ENCODE peak calls at places on chromosomes 7 and 10, in seven cellular contexts. V, Y, T, B, W, J and A are unnamed samples.

GRCh38 chr7:84705079-84705478 is 481.8 kb downstream of the SEMA3D start:
- DNase-seq in V (peak; percentile 34), Y (no peak), T (no peak), B (no peak), W (no peak), J (no peak), A (no peak)

GRCh38 chr7:44278451-44279161 is 46.8 kb downstream of the CAMK2B start:
- DNase-seq in V (no peak), Y (peak; percentile 58), T (no peak), B (peak; percentile 4), W (peak; percentile 5), J (peak; percentile 5), A (no peak)

GRCh38 chr7:50739744-50740455 is 42.8 kb downstream of the GRB10 start:
- DNase-seq in V (peak; percentile 15), Y (no peak), T (peak; percentile 76), B (no peak), W (no peak), J (no peak), A (no peak)

GRCh38 chr7:129889133-129889854 is 63.5 kb downstream of the UBE2H start:
- DNase-seq in V (no peak), Y (no peak), T (no peak), B (no peak), W (no peak), J (no peak), A (no peak)

GRCh38 chr7:70408891-70409290 is 723.1 kb upstream of the GALNT17 start:
- DNase-seq in V (no peak), Y (no peak), T (no peak), B (no peak), W (no peak), J (no peak), A (no peak)

GRCh38 chr10:89147256-89147655 is 59.9 kb downstream of the CH25H start:
- DNase-seq in V (peak; percentile 87), Y (no peak), T (no peak), B (no peak), W (no peak), J (no peak), A (no peak)

GRCh38 chr7:34080513-34080912 is 175.2 kb downstream of the BMPER start:
- DNase-seq in V (no peak), Y (no peak), T (no peak), B (no peak), W (no peak), J (no peak), A (no peak)

GRCh38 chr7:89771003-89771636 is 383.1 kb upstream of the STEAP1 start:
- DNase-seq in V (no peak), Y (no peak), T (no peak), B (no peak), W (no peak), J (no peak), A (no peak)

GRCh38 chr7:36440880-36441279 is 51.2 kb downstream of the ANLN start:
- DNase-seq in V (peak; percentile 39), Y (no peak), T (no peak), B (no peak), W (no peak), J (no peak), A (peak; percentile 26)

GRCh38 chr7:78435355-78435754 is 636.8 kb downstream of the PHTF2 start:
- DNase-seq in V (no peak), Y (no peak), T (no peak), B (no peak), W (peak; percentile 66), J (no peak), A (no peak)

GRCh38 chr7:101170617-101171441 is 5.5 kb upstream of the VGF start:
- DNase-seq in V (no peak), Y (no peak), T (no peak), B (no peak), W (no peak), J (no peak), A (no peak)

GRCh38 chr10:100509241-100509640 is 10.4 kb downstream of the SEC31B start:
- DNase-seq in V (no peak), Y (no peak), T (peak; percentile 90), B (no peak), W (no peak), J (no peak), A (no peak)

GRCh38 chr10:63241898-63242297 is 108.8 kb downstream of the NRBF2 start:
- DNase-seq in V (no peak), Y (no peak), T (no peak), B (no peak), W (no peak), J (no peak), A (no peak)

GRCh38 chr10:14904316-14904732 is 25.7 kb downstream of the SUV39H2 start:
- DNase-seq in V (peak; percentile 25), Y (no peak), T (peak; percentile 43), B (no peak), W (no peak), J (no peak), A (no peak)

GRCh38 chr7:23490357-23491131 is 20.3 kb upstream of the IGF2BP3 start:
- DNase-seq in V (no peak), Y (peak; percentile 73), T (peak; percentile 55), B (peak; percentile 57), W (peak; percentile 56), J (peak; percentile 24), A (peak; percentile 86)

GRCh38 chr10:85548038-85548437 is 818.6 kb downstream of the GRID1 start:
- DNase-seq in V (peak; percentile 90), Y (no peak), T (peak; percentile 30), B (peak; percentile 33), W (peak; percentile 85), J (no peak), A (peak; percentile 1)

GRCh38 chr10:72186213-72186612 is 29.6 kb upstream of the ANAPC16 start:
- DNase-seq in V (no peak), Y (no peak), T (no peak), B (no peak), W (no peak), J (no peak), A (no peak)

GRCh38 chr7:141208539-141208938 is 134.7 kb downstream of the TMEM178B start:
- DNase-seq in V (peak; percentile 2), Y (no peak), T (no peak), B (no peak), W (no peak), J (peak; percentile 57), A (no peak)

GRCh38 chr7:1233328-1234048 is 816 bp downstream of the UNCX start:
- DNase-seq in V (no peak), Y (no peak), T (no peak), B (no peak), W (no peak), J (peak; percentile 50), A (no peak)

GRCh38 chr10:62492012-62492869 is 118.1 kb downstream of the ZNF365 start:
- DNase-seq in V (peak; percentile 84), Y (no peak), T (peak; percentile 6), B (no peak), W (no peak), J (no peak), A (peak; percentile 39)

GRCh38 chr7:219581-220150 is 27.3 kb downstream of the FAM20C start:
- DNase-seq in V (no peak), Y (no peak), T (no peak), B (no peak), W (peak; percentile 71), J (no peak), A (no peak)

GRCh38 chr7:18976715-18977466 is 140.5 kb downstream of the TWIST1 start:
- DNase-seq in V (no peak), Y (no peak), T (no peak), B (no peak), W (no peak), J (no peak), A (no peak)

GRCh38 chr10:1402016-1402820 is 335.1 kb downstream of the ADARB2 start:
- DNase-seq in V (no peak), Y (no peak), T (no peak), B (no peak), W (peak; percentile 6), J (no peak), A (no peak)

GRCh38 chr7:126803060-126803665 is 449.6 kb downstream of the GRM8 start:
- DNase-seq in V (peak; percentile 81), Y (no peak), T (peak; percentile 59), B (peak; percentile 62), W (peak; percentile 30), J (peak; percentile 59), A (peak; percentile 53)
- TF ChIP-seq CTCF in V (peak; percentile 80), Y (peak; percentile 67), T (peak; percentile 70), B (peak; percentile 69), W (peak; percentile 72), J (peak; percentile 67), A (peak; percentile 57)

GRCh38 chr7:121352323-121352722 is 23.5 kb downstream of the WNT16 start:
- DNase-seq in V (no peak), Y (no peak), T (no peak), B (no peak), W (no peak), J (no peak), A (no peak)
- TF ChIP-seq CTCF in V (no peak), Y (no peak), T (no peak), B (no peak), W (no peak), J (no peak), A (no peak)

GRCh38 chr10:79103078-79103477 is 34.3 kb downstream of the ZMIZ1 start:
- DNase-seq in V (no peak), Y (no peak), T (no peak), B (no peak), W (no peak), J (no peak), A (no peak)

GRCh38 chr10:79102056-79102874 is 33.5 kb downstream of the ZMIZ1 start:
- DNase-seq in V (peak; percentile 20), Y (no peak), T (no peak), B (peak; percentile 52), W (no peak), J (no peak), A (no peak)

GRCh38 chr10:79100761-79101160 is 32.0 kb downstream of the ZMIZ1 start:
- DNase-seq in V (no peak), Y (no peak), T (no peak), B (no peak), W (no peak), J (no peak), A (no peak)

GRCh38 chr10:79099898-79100448 is 31.2 kb downstream of the ZMIZ1 start:
- DNase-seq in V (peak; percentile 45), Y (no peak), T (no peak), B (no peak), W (no peak), J (no peak), A (no peak)

GRCh38 chr10:79101560-79101971 is 32.8 kb downstream of the ZMIZ1 start:
- DNase-seq in V (no peak), Y (no peak), T (no peak), B (no peak), W (no peak), J (no peak), A (no peak)
- TF ChIP-seq CTCF in V (no peak), Y (no peak), T (no peak), B (no peak), W (no peak), J (no peak), A (no peak)

DNA sequence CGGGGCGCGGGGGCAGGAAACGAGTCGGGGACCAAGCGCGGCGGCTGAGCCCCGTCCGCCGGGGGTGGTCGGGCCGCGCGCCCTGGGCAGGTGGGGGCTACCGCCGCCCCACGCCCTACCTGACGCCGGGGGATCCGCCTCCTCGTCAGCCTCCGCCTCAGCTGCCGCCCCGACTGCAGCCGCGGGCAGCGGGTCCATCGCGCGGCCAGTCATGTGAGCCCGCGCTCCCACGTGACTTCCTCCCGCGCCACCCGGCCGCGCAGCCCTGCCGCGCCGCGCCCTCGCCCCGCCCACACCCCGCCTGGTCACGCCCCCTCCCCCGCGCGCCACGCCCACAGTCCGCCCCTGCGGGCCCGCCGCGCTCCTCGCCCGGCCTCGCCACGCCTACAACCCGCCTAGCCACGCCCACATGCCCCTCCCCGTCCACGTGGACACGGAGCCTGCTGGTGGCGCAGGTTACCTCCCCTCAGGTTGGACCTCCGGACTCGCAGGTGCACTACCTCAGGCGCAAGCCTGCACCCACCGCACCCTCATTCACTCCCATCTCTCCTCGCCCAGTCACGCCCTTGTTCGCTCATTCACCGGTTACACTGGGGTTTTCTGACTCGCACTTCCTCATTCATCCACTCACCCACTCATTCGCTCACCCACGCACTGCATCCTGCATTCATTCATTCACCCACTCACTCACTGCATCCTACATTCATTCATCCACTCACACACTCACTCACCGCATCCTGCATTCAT is at the start of gene SNX8:
- DNase-seq in V (peak; percentile 92), Y (peak; percentile 96), T (peak; percentile 95), B (peak; percentile 96), W (peak; percentile 85), J (peak; percentile 98), A (peak; percentile 98)
- TF ChIP-seq CTCF in V (no peak), Y (no peak), T (no peak), B (no peak), W (no peak), J (no peak), A (no peak)